ENCODE peak calls at places on chromosomes 4 and X, in seven cellular contexts. C is fibroblast of mammary gland; Y is GM06990; F is effector memory CD4-positive, alpha-beta T cell; I is cardiac muscle cell; U is mesenchymal stem cell; R is body of pancreas. M is an unnamed sample.

GRCh38 chrX:72609313-72609712 is 36.7 kb upstream of the HDAC8 start:
- DNase-seq in R (no peak), F (no peak), C (peak), Y (no peak), U (peak), I (no peak), M (peak)

GRCh38 chrX:40434947-40435346 is 145.8 kb upstream of the ATP6AP2 start:
- DNase-seq in U (peak), C (peak), I (peak), R (peak), Y (no peak), F (no peak), M (peak)

GRCh38 chrX:153400146-153401132 is 711 bp downstream of the PNMA6E start:
- DNase-seq in F (peak), C (peak), Y (peak), I (peak), R (no peak), U (peak), M (peak)

GRCh38 chrX:71492086-71493065 is 40.5 kb upstream of the OGT start:
- DNase-seq in F (peak), I (peak), Y (peak), U (no peak), R (peak), C (peak), M (peak)

GRCh38 chr4:139184129-139184528 is 7.1 kb upstream of the ELF2 start:
- DNase-seq in C (peak), U (peak), I (no peak), R (no peak), F (no peak), Y (no peak), M (peak)

GRCh38 chr4:150664935-150665334 is 83.0 kb downstream of the MAB21L2 start:
- DNase-seq in F (no peak), R (no peak), C (peak), Y (no peak), U (peak), I (no peak), M (peak)

GRCh38 chr4:151407466-151408379 is 1.3 kb upstream of the FHIP1A start:
- DNase-seq in I (no peak), R (peak), U (peak), F (no peak), C (no peak), Y (peak), M (no peak)

GRCh38 chr4:86544313-86544966 is 49.7 kb upstream of the PTPN13 start:
- DNase-seq in F (no peak), U (peak), C (no peak), R (no peak), Y (peak), I (no peak), M (no peak)

GRCh38 chr4:22679518-22679897 is 13.2 kb upstream of the GBA3 start:
- DNase-seq in U (no peak), F (no peak), C (no peak), R (no peak), Y (no peak), I (no peak), M (peak)

GRCh38 chr4:158821228-158822009 is 52.6 kb downstream of the FNIP2 start:
- DNase-seq in I (no peak), C (peak), R (no peak), U (peak), F (no peak), Y (no peak), M (no peak)

GRCh38 chr4:73832651-73833237 is 3.7 kb upstream of the CXCL6 start:
- DNase-seq in R (no peak), U (no peak), Y (no peak), F (no peak), I (no peak), C (peak), M (no peak)

GRCh38 chrX:136292656-136293055 is 8.1 kb upstream of the ADGRG4 start:
- DNase-seq in Y (no peak), U (no peak), C (no peak), F (no peak), R (no peak), I (no peak), M (no peak)

GRCh38 chrX:97401154-97401553 is 517.4 kb downstream of the RPA4 start:
- DNase-seq in U (no peak), C (peak), Y (peak), F (no peak), I (no peak), R (no peak), M (no peak)

GRCh38 chr4:162131256-162131655 is 32.5 kb downstream of the FSTL5 start:
- DNase-seq in U (no peak), F (no peak), R (no peak), I (no peak), Y (no peak), C (no peak), M (no peak)

GRCh38 chr4:73836373-73837269 is at the start of gene CXCL6:
- DNase-seq in Y (no peak), I (peak), R (no peak), C (no peak), U (peak), F (no peak), M (peak)

GRCh38 chr4:95190751-95191436 is 357.9 kb downstream of the UNC5C start:
- DNase-seq in F (no peak), U (peak), C (no peak), I (peak), R (no peak), Y (no peak), M (no peak)

GRCh38 chr4:126702747-126703146 is 930.0 kb upstream of the INTU start:
- DNase-seq in R (no peak), I (no peak), C (no peak), Y (no peak), U (no peak), F (no peak), M (no peak)

GRCh38 chr4:786074-786741 is 39.7 kb downstream of the CPLX1 start:
- DNase-seq in R (no peak), I (no peak), U (no peak), C (no peak), F (no peak), Y (no peak), M (no peak)

GRCh38 chr4:52711271-52711670 is 40.0 kb downstream of the ERVMER34-1 start:
- DNase-seq in R (no peak), Y (no peak), F (no peak), I (no peak), U (no peak), C (no peak), M (no peak)

GRCh38 chr4:140243345-140243753 is 89.4 kb upstream of the MAML3 start:
- DNase-seq in I (peak), C (no peak), F (no peak), U (no peak), Y (peak), R (peak), M (no peak)

GRCh38 chr4:25925486-25926201 is 11.6 kb downstream of the SMIM20 start:
- DNase-seq in F (no peak), Y (no peak), R (peak), U (peak), I (peak), C (peak), M (peak)

GRCh38 chr4:156901871-156902270 is 69.7 kb downstream of the PDGFC start:
- DNase-seq in Y (no peak), C (peak), R (no peak), F (no peak), I (no peak), U (no peak), M (peak)

GRCh38 chrX:143437439-143437838 is 79.8 kb downstream of the SPANXN3 start:
- DNase-seq in Y (no peak), R (no peak), F (no peak), U (peak), C (peak), I (peak), M (peak)

GRCh38 chrX:19798423-19798822 is 89.0 kb downstream of the SH3KBP1 start:
- DNase-seq in F (no peak), C (peak), Y (no peak), R (no peak), I (no peak), U (no peak), M (no peak)

GRCh38 chrX:28498658-28499057 is 88.6 kb upstream of the IL1RAPL1 start:
- DNase-seq in U (peak), C (no peak), F (no peak), I (no peak), R (no peak), Y (no peak), M (peak)

GRCh38 chr4:101835121-101835904 is 44.8 kb downstream of the BANK1 start:
- DNase-seq in I (peak), C (peak), Y (no peak), F (no peak), U (peak), R (peak), M (peak)

GRCh38 chrX:45668686-45669443 is 468.2 kb upstream of the DIPK2B start:
- DNase-seq in U (peak), C (peak), Y (no peak), R (no peak), F (no peak), I (no peak), M (peak)

GRCh38 chrX:128759745-128760144 is 707.5 kb upstream of the ACTRT1 start:
- DNase-seq in C (no peak), U (no peak), I (no peak), Y (no peak), R (no peak), F (no peak), M (no peak)

GRCh38 chr4:102308032-102308799 is 37.1 kb downstream of the SLC39A8 start:
- DNase-seq in Y (no peak), C (peak), U (peak), R (no peak), I (no peak), F (no peak), M (peak)

GRCh38 chr4:150501019-150501727 is 80.8 kb upstream of the MAB21L2 start:
- DNase-seq in U (peak), R (no peak), Y (no peak), C (peak), F (no peak), I (no peak), M (peak)

GRCh38 chrX:51955200-51955599 is 61.8 kb downstream of the MAGED1 start:
- DNase-seq in U (no peak), C (no peak), Y (peak), F (no peak), I (no peak), R (no peak), M (no peak)

GRCh38 chrX:32150141-32150540 is 1061.2 kb downstream of the DMD start:
- DNase-seq in U (no peak), R (no peak), Y (no peak), F (no peak), C (no peak), I (no peak), M (no peak)

GRCh38 chr4:184616633-184617471 is 32.4 kb downstream of the CASP3 start:
- DNase-seq in Y (peak), R (no peak), F (no peak), I (no peak), C (no peak), U (no peak), M (no peak)

GRCh38 chr4:110637408-110638131 is 14.7 kb upstream of the PITX2 start:
- DNase-seq in U (peak), C (no peak), R (no peak), F (no peak), I (no peak), Y (no peak), M (no peak)

DNA sequence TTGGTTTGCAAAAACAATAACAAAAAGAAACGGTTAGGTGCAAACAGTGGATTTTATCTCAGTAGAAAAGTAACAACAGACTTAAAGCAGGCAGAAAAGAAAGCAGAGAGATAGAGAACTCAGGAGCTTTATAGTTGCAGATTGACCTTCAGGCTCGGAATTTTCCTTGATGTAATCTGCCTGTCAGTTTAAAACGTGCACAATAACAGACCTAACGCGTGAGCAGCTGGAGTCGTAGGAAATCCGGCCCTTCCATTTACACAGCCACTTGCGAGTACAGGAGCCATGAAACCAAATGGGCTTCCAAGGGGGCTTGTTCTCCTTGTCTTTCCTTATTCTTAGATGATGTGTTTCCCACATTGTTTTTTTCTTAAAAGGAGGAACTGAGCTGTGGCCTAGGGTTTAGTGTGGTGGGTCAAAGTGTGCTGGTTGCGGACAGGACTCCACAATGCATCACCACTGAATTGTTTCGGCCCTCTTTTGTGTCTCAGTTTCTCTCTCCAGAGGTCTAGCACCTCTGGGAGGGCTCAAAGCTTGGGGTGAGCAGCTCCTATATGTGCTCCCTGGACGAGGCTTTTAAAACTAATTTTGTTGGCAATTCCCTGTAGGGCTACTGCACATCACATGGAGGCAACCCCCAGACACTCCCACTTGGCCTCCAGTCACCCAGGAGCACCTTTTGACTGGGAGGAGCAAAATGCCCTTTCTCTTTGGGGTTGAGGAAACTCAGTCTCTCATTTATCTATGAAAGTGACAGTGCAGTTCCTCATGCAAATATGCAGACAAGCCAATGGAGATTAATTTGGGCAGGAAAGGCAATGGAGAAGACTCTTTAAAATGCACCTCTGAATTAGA is 13.9 kb upstream of the MPP1 start:
- DNase-seq in F (no peak), I (peak), U (no peak), Y (no peak), R (no peak), C (no peak), M (no peak)
- H3K4me3 ChIP-seq in F (no peak), I (no peak), U (no peak), Y (no peak), R (no peak), C (no peak), M (no peak)

GRCh38 chr4:87911252-87911774 is 64.2 kb upstream of the SPP1 start:
- DNase-seq in Y (no peak), U (peak), F (no peak), R (peak), I (peak), C (no peak), M (peak)
- H3K4me3 ChIP-seq in Y (no peak), U (no peak), F (no peak), R (no peak), I (no peak), C (no peak), M (no peak)

GRCh38 chrX:114047558-114047957 is 536.3 kb upstream of the HTR2C start:
- DNase-seq in U (no peak), I (no peak), F (no peak), R (no peak), Y (no peak), C (no peak), M (no peak)
- H3K4me3 ChIP-seq in U (no peak), I (no peak), F (no peak), R (no peak), Y (no peak), C (no peak), M (no peak)

GRCh38 chr4:128635141-128635911 is 174.2 kb upstream of the JADE1 start:
- DNase-seq in F (no peak), Y (no peak), I (peak), C (peak), R (peak), U (peak), M (peak)
- H3K4me3 ChIP-seq in F (no peak), Y (no peak), I (no peak), C (no peak), R (no peak), U (no peak), M (peak)

GRCh38 chr4:55138367-55138766 is 13.0 kb upstream of the KDR start:
- DNase-seq in I (no peak), C (no peak), Y (no peak), R (no peak), U (no peak), F (no peak), M (peak)

GRCh38 chr4:55127521-55127920 is 2.1 kb upstream of the KDR start:
- DNase-seq in Y (no peak), F (no peak), I (no peak), U (no peak), R (no peak), C (no peak), M (peak)

GRCh38 chr4:55136634-55137033 is 11.2 kb upstream of the KDR start:
- DNase-seq in F (no peak), U (no peak), R (no peak), I (no peak), Y (no peak), C (no peak), M (no peak)

GRCh38 chr4:55127053-55127452 is 1.7 kb upstream of the KDR start:
- DNase-seq in R (no peak), I (no peak), U (no peak), C (no peak), Y (no peak), F (no peak), M (no peak)

GRCh38 chr4:55132775-55133174 is 7.4 kb upstream of the KDR start:
- DNase-seq in U (no peak), C (no peak), Y (no peak), F (no peak), I (no peak), R (no peak), M (no peak)
- H3K4me3 ChIP-seq in U (no peak), C (no peak), Y (no peak), F (no peak), I (no peak), R (no peak), M (no peak)

GRCh38 chrX:79095441-79096338 is 48.8 kb upstream of the GPR174 start:
- DNase-seq in C (no peak), U (no peak), Y (no peak), I (no peak), F (no peak), R (no peak), M (no peak)

GRCh38 chrX:79100791-79101484 is 43.5 kb upstream of the GPR174 start:
- DNase-seq in Y (no peak), U (no peak), R (no peak), F (no peak), C (no peak), I (no peak), M (no peak)

GRCh38 chrX:79094075-79094832 is 50.2 kb upstream of the GPR174 start:
- DNase-seq in U (no peak), Y (no peak), I (no peak), C (no peak), F (no peak), R (no peak), M (no peak)

GRCh38 chrX:79096339-79096638 is 48.2 kb upstream of the GPR174 start:
- DNase-seq in U (no peak), F (no peak), C (no peak), I (no peak), Y (no peak), R (no peak), M (no peak)
- H3K4me3 ChIP-seq in U (no peak), F (no peak), C (no peak), I (no peak), Y (no peak), R (no peak), M (no peak)

GRCh38 chr4:89682808-89683207 is 154.2 kb downstream of the SNCA start:
- DNase-seq in C (no peak), R (no peak), Y (no peak), F (no peak), U (no peak), I (no peak), M (no peak)
- H3K4me3 ChIP-seq in C (no peak), R (no peak), Y (no peak), F (no peak), U (no peak), I (no peak), M (no peak)

GRCh38 chr4:91826186-91826585 is 477.6 kb upstream of the GRID2 start:
- DNase-seq in F (no peak), Y (no peak), R (no peak), I (no peak), U (peak), C (no peak), M (peak)
- H3K4me3 ChIP-seq in F (no peak), Y (no peak), R (no peak), I (no peak), U (no peak), C (no peak), M (no peak)

M was measured in fibroblast of pulmonary artery.